ENCODE peak calls at places on chromosomes 7 and 10, in four cellular contexts. Z is spleen, T is heart left ventricle, U is cardiac muscle cell. Q is an unnamed sample.

GRCh38 chr7:33040803-33041516 is 21.6 kb downstream of the NT5C3A start:
- DNase-seq in Z (no peak), T (no peak), U (peak; percentile 36), Q (no peak)

GRCh38 chr10:74738985-74739567 is 87.3 kb upstream of the KAT6B start:
- DNase-seq in Z (no peak), T (no peak), U (peak; percentile 51), Q (no peak)

GRCh38 chr10:59366310-59366709 is 4.0 kb upstream of the FAM13C start:
- DNase-seq in Z (no peak), T (peak; percentile 68), U (peak; percentile 70), Q (no peak)

GRCh38 chr7:144955422-144955821 is 119.6 kb upstream of the TPK1 start:
- DNase-seq in Z (no peak), T (no peak), U (no peak), Q (no peak)

GRCh38 chr7:22154130-22154529 is 202.8 kb downstream of the RAPGEF5 start:
- DNase-seq in Z (no peak), T (no peak), U (peak; percentile 7), Q (no peak)

GRCh38 chr7:47540387-47541093 is 41.4 kb downstream of the TNS3 start:
- DNase-seq in Z (peak; percentile 57), T (no peak), U (no peak), Q (no peak)

GRCh38 chr10:17617031-17617911 is at the start of gene HACD1:
- DNase-seq in Z (peak; percentile 86), T (peak; percentile 82), U (peak; percentile 65), Q (peak; percentile 90)

GRCh38 chr10:12594448-12594944 is 245.1 kb downstream of the CAMK1D start:
- DNase-seq in Z (no peak), T (no peak), U (no peak), Q (no peak)

GRCh38 chr10:125023862-125024495 is 82.1 kb downstream of the ZRANB1 start:
- DNase-seq in Z (no peak), T (peak; percentile 87), U (no peak), Q (peak; percentile 67)

GRCh38 chr10:15201589-15202300 is 33.3 kb upstream of the NMT2 start:
- DNase-seq in Z (no peak), T (no peak), U (peak; percentile 47), Q (no peak)

GRCh38 chr7:140060788-140061606 is 1.8 kb downstream of the PARP12 start:
- DNase-seq in Z (no peak), T (peak; percentile 83), U (peak; percentile 92), Q (no peak)

GRCh38 chr7:30564243-30564892 is 30.3 kb upstream of the GARS1 start:
- DNase-seq in Z (peak; percentile 88), T (peak; percentile 83), U (peak; percentile 92), Q (peak; percentile 81)

GRCh38 chr7:120852700-120853099 is 5.2 kb downstream of the TSPAN12 start:
- DNase-seq in Z (no peak), T (no peak), U (no peak), Q (no peak)

GRCh38 chr7:133436014-133436428 is 183.1 kb downstream of the EXOC4 start:
- DNase-seq in Z (no peak), T (no peak), U (peak; percentile 94), Q (no peak)

GRCh38 chr7:1994931-1995330 is 237.8 kb downstream of the MAD1L1 start:
- DNase-seq in Z (no peak), T (no peak), U (no peak), Q (no peak)

GRCh38 chr7:101172854-101173751 is 7.0 kb downstream of the NAT16 start:
- DNase-seq in Z (no peak), T (peak; percentile 73), U (peak; percentile 65), Q (peak; percentile 91)

GRCh38 chr10:124092270-124093075 is 925 bp downstream of the CHST15 start:
- DNase-seq in Z (peak; percentile 96), T (peak; percentile 71), U (peak; percentile 54), Q (peak; percentile 87)

GRCh38 chr7:85851571-85852193 is 664.8 kb upstream of the SEMA3D start:
- DNase-seq in Z (no peak), T (no peak), U (peak; percentile 81), Q (no peak)

GRCh38 chr10:107548301-107548700 is 383.8 kb upstream of the SORCS1 start:
- DNase-seq in Z (no peak), T (no peak), U (no peak), Q (no peak)

GRCh38 chr7:16345979-16346958 is 75.1 kb downstream of the CRPPA start:
- DNase-seq in Z (no peak), T (no peak), U (peak; percentile 82), Q (no peak)

GRCh38 chr7:42407311-42407710 is 170.3 kb upstream of the GLI3 start:
- DNase-seq in Z (no peak), T (no peak), U (no peak), Q (no peak)

GRCh38 chr7:100208911-100209408 is 10.8 kb upstream of the PVRIG start:
- DNase-seq in Z (peak; percentile 72), T (no peak), U (no peak), Q (no peak)

GRCh38 chr7:149220534-149220933 is 18.9 kb upstream of the ZNF212 start:
- DNase-seq in Z (no peak), T (no peak), U (peak; percentile 66), Q (no peak)

DNA sequence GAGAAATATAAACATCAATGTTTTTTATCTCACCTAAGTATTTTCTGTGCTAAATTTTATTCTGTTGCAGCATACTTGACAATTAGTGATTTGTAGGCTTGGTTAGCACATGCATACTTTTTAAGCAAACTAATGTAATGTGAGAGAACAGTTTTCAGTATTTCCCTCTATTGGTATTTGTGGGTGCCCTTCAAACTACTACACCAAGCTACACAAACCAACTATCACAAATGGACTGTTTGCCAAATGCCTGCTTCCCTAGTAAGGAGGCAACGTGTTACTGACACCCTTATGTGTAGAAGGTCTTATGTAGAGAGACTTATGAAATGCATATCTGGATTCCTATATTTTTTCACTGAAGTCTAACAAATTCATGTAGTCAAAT is 98.4 kb upstream of the FZD1 start:
- DNase-seq in Z (no peak), T (no peak), U (no peak), Q (no peak)
- H3K27ac ChIP-seq in Z (peak overlapping the region; percentile 73), T (no peak overlapping the region), U (no peak overlapping the region), Q (no peak overlapping the region)

GRCh38 chr10:46992794-46993552 is 81.7 kb downstream of the PTPN20 start:
- DNase-seq in Z (no peak), T (peak; percentile 48), U (peak; percentile 79), Q (peak; percentile 56)
- TF ChIP-seq CTCF in Z (peak; percentile 28), T (peak; percentile 41), U (peak; percentile 61), Q (peak; percentile 38)

DNA sequence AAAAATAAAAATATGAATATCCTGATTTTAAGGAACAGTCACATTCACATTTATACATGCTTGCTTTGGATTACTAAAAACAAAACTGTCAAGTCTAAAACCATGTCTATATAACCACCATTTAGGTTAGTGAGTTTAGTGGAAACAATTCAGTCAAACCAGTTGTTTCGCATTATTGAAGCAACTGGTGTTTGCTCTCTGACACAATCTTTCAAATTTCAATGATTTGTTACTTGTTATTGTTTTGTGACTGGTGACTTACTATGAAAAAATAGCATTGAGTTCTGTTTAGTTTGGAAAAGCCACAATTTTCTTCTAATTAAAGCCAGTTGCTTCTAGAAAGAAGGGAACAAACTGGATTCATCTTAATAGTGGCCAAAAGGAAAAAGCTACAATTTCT is 30.5 kb downstream of the LAMB4 start:
- DNase-seq in Z (no peak), T (no peak), U (no peak), Q (no peak)
- H3K27ac ChIP-seq in Z (no peak overlapping the region), T (no peak overlapping the region), U (no peak overlapping the region), Q (no peak overlapping the region)

GRCh38 chr10:122197823-122198222 is 73.3 kb upstream of the BTBD16 start:
- DNase-seq in Z (no peak), T (no peak), U (no peak), Q (no peak)
- TF ChIP-seq CTCF in Z (no peak), T (no peak), U (no peak), Q (no peak)

GRCh38 chr10:119254355-119254754 is 47.0 kb downstream of the GRK5 start:
- DNase-seq in Z (peak; percentile 13), T (no peak), U (no peak), Q (no peak)
- H3K27ac ChIP-seq in Z (peak overlapping the region; percentile 57), T (peak overlapping the region; percentile 73), U (peak overlapping the region; percentile 67), Q (peak overlapping the region; percentile 61)

DNA sequence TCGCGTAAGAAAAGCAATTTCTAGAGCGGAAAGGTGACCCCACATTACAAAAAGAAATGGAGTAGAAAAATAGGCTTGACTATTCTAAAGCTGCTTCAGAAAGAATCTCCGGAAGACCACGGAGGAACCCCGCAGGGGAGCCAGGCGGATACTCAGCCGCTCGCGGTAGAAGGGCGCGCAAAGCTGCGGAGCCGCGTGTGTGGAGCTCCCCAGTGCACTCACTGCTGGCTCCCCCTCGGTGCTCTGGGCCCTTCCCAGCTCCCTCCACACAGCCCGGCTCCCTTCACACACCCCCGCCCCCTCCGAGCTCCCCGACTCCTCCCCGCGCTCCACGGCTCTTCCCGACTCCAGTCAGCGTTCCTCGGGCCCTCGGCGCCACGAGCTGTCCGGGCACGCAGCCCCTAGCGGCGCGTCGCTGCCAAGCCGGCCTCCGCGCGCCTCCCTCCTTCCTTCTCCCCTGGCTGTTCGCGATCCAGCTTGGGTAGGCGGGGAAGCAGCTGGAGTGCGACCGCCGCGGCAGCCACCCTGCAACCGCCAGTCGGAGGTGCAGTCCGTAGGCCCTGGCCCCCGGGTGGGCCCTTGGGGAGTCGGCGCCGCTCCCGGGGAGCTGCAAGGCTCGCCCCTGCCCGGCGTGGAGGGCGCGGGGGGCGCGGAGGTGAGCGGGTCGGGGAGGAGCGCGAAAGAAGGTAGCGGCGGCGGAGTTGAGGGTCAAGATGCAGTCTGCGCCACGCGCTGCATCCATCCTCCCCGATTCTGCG is at the start of gene STEAP2:
- DNase-seq in Z (peak; percentile 90), T (peak; percentile 90), U (peak; percentile 98), Q (peak; percentile 91)
- TF ChIP-seq CTCF in Z (peak; percentile 72), T (peak; percentile 65), U (peak; percentile 67), Q (peak; percentile 55)

DNA sequence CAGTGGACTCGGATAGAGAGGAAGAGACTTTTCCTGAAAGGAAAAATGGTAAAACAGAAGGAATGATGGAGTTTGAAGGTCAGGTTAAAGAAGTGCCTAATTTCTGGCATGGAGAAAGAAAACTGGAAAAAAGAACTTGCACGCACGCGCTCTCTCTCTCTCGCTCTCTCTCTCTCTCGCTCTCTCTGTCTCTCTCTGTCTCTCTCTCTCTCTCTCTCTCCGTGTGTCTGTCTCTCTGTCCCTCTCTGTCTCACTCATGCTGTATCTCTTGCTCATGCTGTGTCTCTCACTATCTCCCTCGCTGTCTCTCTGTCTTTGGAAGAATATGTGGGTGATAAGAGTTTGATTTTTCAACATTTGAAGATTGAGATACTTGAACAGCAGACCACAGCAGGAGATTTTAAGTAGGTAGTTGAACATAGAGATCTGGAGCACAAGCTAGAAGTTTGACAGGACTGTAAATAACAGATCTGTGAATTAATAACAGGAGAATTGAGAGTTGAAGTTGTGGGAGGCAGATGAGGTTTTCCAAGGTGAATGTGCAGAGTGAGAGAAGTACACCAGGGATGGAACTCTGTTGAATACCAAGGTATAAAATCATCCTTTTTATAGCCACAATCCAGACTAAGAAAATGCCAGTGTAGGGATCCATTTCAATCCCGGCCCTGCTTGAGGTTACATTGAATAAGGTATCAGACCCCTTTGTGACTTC is 33.1 kb downstream of the ADD3 start:
- DNase-seq in Z (no peak), T (no peak), U (no peak), Q (no peak)
- H3K27ac ChIP-seq in Z (no peak overlapping the region), T (no peak overlapping the region), U (peak overlapping the region; percentile 30), Q (no peak overlapping the region)

Q was measured in upper lobe of right lung.